ENCODE peak calls at places on chromosomes 6 and 20, in four cellular contexts. U, I, G and Z are unnamed samples.

GRCh38 chr20:3165473-3166337 is 6.0 kb upstream of the FASTKD5 start:
- DNase-seq in U (no peak), G (no peak), I (no peak), Z (no peak)

GRCh38 chr6:108118791-108119211 is 44.3 kb upstream of the OSTM1 start:
- DNase-seq in U (no peak), G (no peak), I (no peak), Z (no peak)

GRCh38 chr20:19661717-19662637 is 96.1 kb upstream of the RIN2 start:
- DNase-seq in I (peak), G (no peak), U (peak), Z (peak)

GRCh38 chr6:32222333-32223230 is 1.3 kb downstream of the NOTCH4 start:
- DNase-seq in G (no peak), U (no peak), I (no peak), Z (no peak)

GRCh38 chr6:87847135-87847829 is 145.2 kb upstream of the AKIRIN2 start:
- DNase-seq in G (no peak), U (no peak), I (no peak), Z (no peak)

GRCh38 chr6:39366875-39367618 is 44.5 kb upstream of the KCNK16 start:
- DNase-seq in U (no peak), G (no peak), I (no peak), Z (no peak)

GRCh38 chr20:58604410-58604881 is 46.6 kb upstream of the STX16 start:
- DNase-seq in G (no peak), U (no peak), I (no peak), Z (no peak)

GRCh38 chr6:139374357-139375238 is at the start of gene CITED2:
- DNase-seq in I (peak), U (peak), G (peak), Z (peak)

GRCh38 chr20:43969501-43969900 is 54.8 kb downstream of the TOX2 start:
- DNase-seq in I (no peak), G (no peak), U (no peak), Z (no peak)

GRCh38 chr6:89786970-89787369 is 32.6 kb downstream of the MDN1 start:
- DNase-seq in U (no peak), I (no peak), G (no peak), Z (no peak)

GRCh38 chr6:24431045-24431451 is 28.3 kb downstream of the MRS2 start:
- DNase-seq in G (no peak), U (peak), I (peak), Z (peak)

GRCh38 chr20:41367393-41367695 is 726 bp upstream of the EMILIN3 start:
- DNase-seq in U (no peak), I (no peak), G (no peak), Z (no peak)

GRCh38 chr6:14108571-14109410 is 8.8 kb upstream of the CD83 start:
- DNase-seq in G (peak), I (no peak), U (peak), Z (no peak)

GRCh38 chr6:26330835-26331808 is 33.9 kb upstream of the BTN3A2 start:
- DNase-seq in G (no peak), I (no peak), U (peak), Z (peak)

GRCh38 chr6:41429506-41430504 is 94.4 kb downstream of the NCR2 start:
- DNase-seq in I (no peak), G (no peak), U (no peak), Z (no peak)

GRCh38 chr6:153038378-153038777 is 35.9 kb upstream of the MTRF1L start:
- DNase-seq in U (no peak), G (no peak), I (no peak), Z (no peak)

GRCh38 chr20:61684583-61685235 is 381.0 kb downstream of the TAF4 start:
- DNase-seq in G (no peak), I (no peak), U (no peak), Z (no peak)

GRCh38 chr20:59820204-59821041 is 113.0 kb downstream of the SYCP2 start:
- DNase-seq in U (no peak), G (no peak), I (no peak), Z (no peak)

GRCh38 chr20:4150095-4150492 is 134.7 kb upstream of the RNF24 start:
- DNase-seq in I (no peak), U (no peak), G (no peak), Z (no peak)

GRCh38 chr6:85775883-85776282 is 133.2 kb upstream of the SYNCRIP start:
- DNase-seq in U (no peak), G (no peak), I (no peak), Z (no peak)

GRCh38 chr6:167934426-167934864 is 63.0 kb upstream of the KIF25 start:
- DNase-seq in I (no peak), G (no peak), U (no peak), Z (no peak)

DNA sequence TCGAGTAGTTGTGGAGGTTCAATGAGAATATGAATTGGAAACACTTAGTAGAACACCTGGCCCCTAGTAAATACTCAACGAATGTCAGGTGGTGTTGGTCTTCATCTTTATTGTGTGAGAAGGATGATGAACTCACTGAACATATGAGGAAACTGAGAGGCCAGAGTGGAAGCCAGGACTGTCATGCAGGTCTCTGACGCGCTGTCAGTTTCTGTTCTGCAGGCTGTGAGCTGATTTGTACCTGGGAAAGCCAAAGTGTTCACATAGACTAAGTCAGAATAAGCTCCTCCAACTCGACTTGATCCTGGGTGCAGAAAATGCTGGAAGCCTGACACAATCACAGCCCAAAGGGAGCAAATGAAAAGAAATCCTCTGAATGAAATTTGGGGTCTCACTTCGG is 222.2 kb downstream of the LY86 start:
- DNase-seq in G (no peak), I (no peak), U (no peak), Z (no peak)
- H3K4me3 ChIP-seq in G (peak), I (no peak), U (no peak), Z (no peak)

DNA sequence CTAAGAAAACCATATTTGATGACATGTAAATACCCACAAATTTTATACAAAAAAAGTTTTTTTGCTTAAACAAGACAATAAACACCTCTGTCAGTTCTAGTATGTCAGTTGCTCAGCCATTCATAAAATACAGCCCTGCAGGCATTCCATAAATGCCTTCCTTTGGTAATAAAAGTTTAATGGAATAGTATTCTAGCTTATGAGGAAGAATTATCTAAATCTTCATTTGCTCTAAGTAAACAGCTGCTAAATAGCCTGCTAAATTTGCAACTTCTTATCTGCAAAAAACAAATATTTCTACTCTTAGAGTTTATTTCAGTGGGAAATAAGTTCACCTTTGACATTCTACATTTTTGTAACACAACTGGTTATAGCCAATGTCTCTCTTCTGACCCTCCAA is 108.8 kb downstream of the SMLR1 start:
- DNase-seq in U (no peak), I (no peak), G (no peak), Z (no peak)
- TF ChIP-seq ZNF274 in U (no peak), I (no peak), G (no peak), Z (no peak)

DNA sequence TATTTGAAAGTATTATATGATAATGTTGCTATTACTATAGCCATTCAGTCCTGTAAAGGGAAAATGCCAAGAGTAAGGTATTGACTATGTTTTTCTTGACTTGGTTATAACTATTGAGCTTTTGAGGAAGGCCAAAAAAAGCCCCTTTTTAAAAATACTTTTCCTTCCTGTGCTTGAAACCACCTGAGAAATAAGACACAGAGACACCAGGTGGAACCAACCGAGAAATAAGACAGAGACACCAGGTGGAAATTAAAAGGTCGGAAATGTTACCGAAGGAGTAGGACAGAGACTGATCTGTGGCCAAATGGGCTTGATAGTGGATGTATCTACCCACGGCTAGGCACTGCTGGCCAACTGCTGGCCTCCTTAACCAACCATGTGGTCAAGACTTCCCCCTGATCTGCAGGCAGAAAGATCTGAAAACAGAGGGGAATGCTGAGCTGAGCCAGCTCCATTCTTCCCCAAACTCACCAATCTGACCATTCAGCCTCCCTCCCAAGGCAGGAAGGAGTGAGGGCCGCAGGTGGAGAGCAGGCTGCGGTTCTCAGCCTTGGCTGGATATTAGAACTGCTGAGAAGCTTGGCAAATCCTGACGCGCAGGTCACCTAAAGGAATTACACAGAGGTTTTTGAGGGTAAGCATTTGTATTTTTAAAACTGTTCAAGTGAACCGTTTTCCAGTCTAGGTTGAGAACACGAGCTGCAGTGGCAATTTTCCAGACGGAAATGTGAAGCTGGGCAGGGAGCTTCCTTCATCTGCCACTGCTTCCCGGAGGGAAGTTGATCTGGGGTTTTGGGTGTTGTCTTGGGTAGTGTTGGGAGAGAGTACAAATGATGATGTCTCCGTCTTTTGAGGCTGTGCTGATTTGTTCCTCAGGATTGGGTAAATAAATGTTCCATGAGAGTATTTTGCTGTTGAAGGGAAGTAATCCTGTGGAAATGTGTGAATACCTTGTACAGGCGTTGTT is 121.7 kb upstream of the EXOC2 start:
- DNase-seq in I (no peak), U (no peak), G (no peak), Z (no peak)
- TF ChIP-seq USF2 in I (no peak), U (no peak), G (no peak), Z (no peak)

GRCh38 chr6:1310628-1311399 is 1.1 kb upstream of the FOXQ1 start:
- DNase-seq in I (no peak), U (no peak), G (no peak), Z (peak)

GRCh38 chr6:1313364-1313754 is 1.5 kb downstream of the FOXQ1 start:
- DNase-seq in I (no peak), U (no peak), G (no peak), Z (no peak)

GRCh38 chr6:1312444-1313363 is 806 bp downstream of the FOXQ1 start:
- DNase-seq in G (no peak), U (no peak), I (no peak), Z (no peak)

GRCh38 chr6:1312193-1312443 is 220 bp downstream of the FOXQ1 start:
- DNase-seq in I (no peak), G (no peak), U (no peak), Z (no peak)

GRCh38 chr6:1311400-1312192 is at the start of gene FOXQ1:
- DNase-seq in G (no peak), U (no peak), I (no peak), Z (peak)
- H3K4me3 ChIP-seq in G (no peak), U (no peak), I (peak), Z (peak)

GRCh38 chr6:82144007-82144851 is 103.3 kb downstream of the IBTK start:
- DNase-seq in G (peak), I (no peak), U (no peak), Z (peak)
- TF ChIP-seq ZNF274 in G (no peak), I (no peak), U (no peak), Z (no peak)

DNA sequence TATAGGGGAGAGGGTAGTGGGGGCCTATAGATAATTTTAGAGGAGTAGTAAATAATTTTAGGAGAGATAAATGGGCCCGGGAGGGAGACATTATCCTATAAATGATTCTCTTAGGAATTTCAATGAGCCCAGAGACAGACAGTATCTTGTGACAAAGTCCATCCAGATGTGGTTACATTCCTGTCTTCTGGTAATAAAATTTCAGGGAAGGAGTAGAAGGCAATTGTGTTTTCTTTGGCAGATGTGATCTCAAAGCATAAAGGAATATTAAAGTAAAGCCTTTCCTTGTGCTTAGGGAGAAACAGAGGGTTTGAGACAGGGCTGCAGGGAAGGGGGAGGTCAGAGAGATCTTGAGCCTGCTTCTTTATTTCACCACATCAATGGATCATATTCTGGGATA is 979.8 kb upstream of the GJE1 start:
- DNase-seq in U (no peak), G (no peak), I (no peak), Z (no peak)
- TF ChIP-seq USF2 in U (no peak), G (no peak), I (no peak), Z (no peak)

DNA sequence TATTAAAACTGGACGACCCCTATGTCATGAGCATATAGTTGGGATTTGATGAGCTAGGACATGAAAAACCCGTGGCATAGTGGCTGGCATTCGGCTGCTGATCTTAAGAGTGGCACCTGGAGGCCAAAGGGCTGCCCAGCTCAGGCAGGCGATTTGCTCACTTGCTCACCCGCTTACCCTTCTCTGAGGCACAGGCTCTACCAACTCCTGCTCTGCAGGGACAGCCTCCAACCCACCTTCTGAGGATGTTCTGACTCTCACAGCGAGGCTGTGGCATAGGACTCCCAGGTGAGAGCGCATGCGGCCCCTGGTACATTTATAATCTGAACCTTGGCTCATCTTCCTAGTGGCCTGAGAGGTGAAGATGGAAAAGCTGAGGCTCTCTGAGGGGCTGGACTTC is 995 bp downstream of the RSPO4 start:
- DNase-seq in U (no peak), G (no peak), I (no peak), Z (no peak)
- H3K4me3 ChIP-seq in U (no peak), G (no peak), I (no peak), Z (no peak)

GRCh38 chr6:15994814-15995459 is 133.9 kb upstream of the MYLIP start:
- DNase-seq in I (no peak), U (peak), G (no peak), Z (no peak)

GRCh38 chr6:15993716-15994228 is 135.1 kb upstream of the MYLIP start:
- DNase-seq in G (no peak), U (no peak), I (no peak), Z (no peak)

GRCh38 chr6:15997751-15998388 is 131.0 kb upstream of the MYLIP start:
- DNase-seq in I (no peak), G (no peak), U (no peak), Z (no peak)

GRCh38 chr6:15999201-15999600 is 129.7 kb upstream of the MYLIP start:
- DNase-seq in I (no peak), G (no peak), U (no peak), Z (no peak)

GRCh38 chr6:15996030-15996429 is 132.9 kb upstream of the MYLIP start:
- DNase-seq in I (no peak), U (peak), G (no peak), Z (no peak)
- TF ChIP-seq ZNF274 in I (no peak), U (no peak), G (no peak), Z (no peak)

GRCh38 chr6:100175814-100176275 is 181.8 kb upstream of the MCHR2 start:
- DNase-seq in U (no peak), G (no peak), I (no peak), Z (peak)

GRCh38 chr6:100172322-100172713 is 178.3 kb upstream of the MCHR2 start:
- DNase-seq in G (no peak), I (no peak), U (no peak), Z (no peak)

GRCh38 chr6:100167585-100167984 is 173.6 kb upstream of the MCHR2 start:
- DNase-seq in U (no peak), G (no peak), I (no peak), Z (no peak)

GRCh38 chr6:100173211-100173610 is 179.2 kb upstream of the MCHR2 start:
- DNase-seq in I (no peak), G (no peak), U (no peak), Z (no peak)

GRCh38 chr6:100171533-100172321 is 177.7 kb upstream of the MCHR2 start:
- DNase-seq in I (no peak), U (no peak), G (peak), Z (no peak)
- TF ChIP-seq USF2 in I (no peak), U (no peak), G (no peak), Z (no peak)